ENCODE peak calls at places on chromosomes 3 and 15, in five cellular contexts. R is astrocyte of the spinal cord; S is activated CD8-positive, alpha-beta T cell treated with anti-CD3 and anti-CD28 coated beads for 36 hours; K is lower lobe of right lung; I is nephron progenitor cell. H is an unnamed sample.

GRCh38 chr3:33840179-33840578 is 41.7 kb downstream of the PDCD6IP start:
- DNase-seq in R (no peak), S (no peak), K (no peak), I (no peak), H (no peak)

GRCh38 chr3:10810376-10810775 is 5.7 kb upstream of the SLC6A11 start:
- DNase-seq in R (no peak), S (no peak), K (no peak), I (no peak), H (no peak)

GRCh38 chr15:52440414-52440813 is 88.3 kb downstream of the MYO5A start:
- DNase-seq in R (peak), S (peak), K (no peak), I (no peak), H (no peak)

GRCh38 chr3:37645801-37646380 is 215.8 kb upstream of the CTDSPL start:
- DNase-seq in R (no peak), S (no peak), K (no peak), I (no peak), H (no peak)

GRCh38 chr15:70376929-70377691 is 279.4 kb upstream of the TLE3 start:
- DNase-seq in R (peak), S (no peak), K (no peak), I (peak), H (no peak)

GRCh38 chr3:114506622-114507300 is 212.9 kb downstream of the TIGIT start:
- DNase-seq in R (peak), S (no peak), K (no peak), I (no peak), H (no peak)

GRCh38 chr15:26744894-26745293 is 28.0 kb downstream of the GABRB3 start:
- DNase-seq in R (no peak), S (no peak), K (no peak), I (no peak), H (no peak)

GRCh38 chr15:45555914-45556608 is 31.1 kb upstream of the BLOC1S6 start:
- DNase-seq in R (no peak), S (no peak), K (no peak), I (no peak), H (peak)

GRCh38 chr3:164533275-164533674 is 545.0 kb downstream of the SI start:
- DNase-seq in R (no peak), S (no peak), K (no peak), I (no peak), H (no peak)

GRCh38 chr15:39079296-39079834 is 501.5 kb upstream of the THBS1 start:
- DNase-seq in R (peak), S (no peak), K (no peak), I (no peak), H (no peak)

GRCh38 chr15:66400351-66400774 is 13.7 kb downstream of the MAP2K1 start:
- DNase-seq in R (peak), S (no peak), K (no peak), I (no peak), H (no peak)

GRCh38 chr3:101281616-101282015 is 38.8 kb downstream of the IMPG2 start:
- DNase-seq in R (peak), S (no peak), K (no peak), I (no peak), H (no peak)

GRCh38 chr3:184017672-184018423 is at the start of gene ABCC5:
- DNase-seq in R (peak), S (peak), K (peak), I (peak), H (peak)
- TF ChIP-seq CTCF in R (no peak), S (peak), K (peak), I (peak), H (no peak)

GRCh38 chr15:87477759-87478687 is 778.5 kb downstream of the NTRK3 start:
- DNase-seq in R (peak), S (no peak), K (no peak), I (no peak), H (no peak)
- TF ChIP-seq CTCF in R (peak), S (no peak), K (no peak), I (no peak), H (no peak)

GRCh38 chr3:124587053-124587408 is 143.2 kb upstream of the UMPS start:
- DNase-seq in R (peak), S (no peak), K (no peak), I (no peak), H (no peak)

GRCh38 chr3:124584245-124584551 is 146.1 kb upstream of the UMPS start:
- DNase-seq in R (no peak), S (peak), K (no peak), I (no peak), H (no peak)

GRCh38 chr3:124582621-124583437 is 147.4 kb upstream of the UMPS start:
- DNase-seq in R (no peak), S (no peak), K (no peak), I (no peak), H (no peak)

GRCh38 chr3:124586126-124587052 is 143.9 kb upstream of the UMPS start:
- DNase-seq in R (no peak), S (no peak), K (no peak), I (peak), H (no peak)

DNA sequence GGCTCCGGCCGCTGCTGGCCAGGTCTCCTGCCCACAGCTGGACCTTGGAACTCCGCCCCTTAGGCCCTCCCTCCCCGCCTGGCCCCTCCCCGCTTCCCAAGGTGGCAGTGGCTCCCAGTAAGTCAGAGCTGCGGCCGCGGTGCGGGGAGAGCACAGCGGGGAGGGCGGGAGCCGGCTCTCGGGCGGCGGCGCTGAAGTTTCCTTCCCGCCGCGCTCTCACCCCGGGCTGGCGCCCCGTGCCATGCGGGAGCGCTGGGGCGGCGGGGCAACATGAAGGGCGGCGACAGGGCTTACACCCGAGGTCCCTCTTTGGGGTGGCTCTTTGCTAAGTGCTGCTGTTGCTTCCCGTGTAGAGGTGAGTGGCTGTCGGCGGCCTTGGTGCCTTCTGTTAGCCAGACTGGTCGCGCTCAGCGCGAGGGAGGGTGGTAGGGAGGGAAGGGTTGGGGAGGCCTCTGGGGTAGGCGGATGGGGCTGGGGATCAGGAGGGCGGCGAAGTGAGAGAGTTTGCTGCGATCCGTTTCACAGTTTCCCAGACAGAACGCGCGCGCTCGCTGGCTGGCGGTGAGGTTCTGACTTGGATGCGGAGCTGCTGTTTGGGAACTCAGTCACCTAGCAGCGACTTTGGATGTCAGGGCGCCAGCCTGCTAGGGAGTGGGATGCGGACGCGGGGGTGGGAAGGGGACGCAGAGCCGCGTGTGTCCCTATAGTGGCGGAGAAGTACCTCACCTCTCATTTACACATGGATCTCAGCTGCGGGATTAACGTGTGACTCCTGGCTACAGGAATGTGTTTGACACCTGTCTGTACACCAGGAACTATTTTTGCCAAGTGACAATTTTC is 145.5 kb upstream of the UMPS start:
- DNase-seq in R (peak), S (peak), K (peak), I (peak), H (peak)
- TF ChIP-seq CTCF in R (no peak), S (no peak), K (no peak), I (no peak), H (no peak)

GRCh38 chr3:66756468-66757036 is 241.6 kb upstream of the KBTBD8 start:
- DNase-seq in R (no peak), S (no peak), K (no peak), I (no peak), H (no peak)

GRCh38 chr3:66754613-66755012 is 243.5 kb upstream of the KBTBD8 start:
- DNase-seq in R (no peak), S (no peak), K (no peak), I (no peak), H (no peak)

GRCh38 chr3:66751842-66752241 is 246.3 kb upstream of the KBTBD8 start:
- DNase-seq in R (no peak), S (no peak), K (no peak), I (no peak), H (no peak)

GRCh38 chr3:66753670-66754069 is 244.4 kb upstream of the KBTBD8 start:
- DNase-seq in R (no peak), S (no peak), K (no peak), I (no peak), H (no peak)

DNA sequence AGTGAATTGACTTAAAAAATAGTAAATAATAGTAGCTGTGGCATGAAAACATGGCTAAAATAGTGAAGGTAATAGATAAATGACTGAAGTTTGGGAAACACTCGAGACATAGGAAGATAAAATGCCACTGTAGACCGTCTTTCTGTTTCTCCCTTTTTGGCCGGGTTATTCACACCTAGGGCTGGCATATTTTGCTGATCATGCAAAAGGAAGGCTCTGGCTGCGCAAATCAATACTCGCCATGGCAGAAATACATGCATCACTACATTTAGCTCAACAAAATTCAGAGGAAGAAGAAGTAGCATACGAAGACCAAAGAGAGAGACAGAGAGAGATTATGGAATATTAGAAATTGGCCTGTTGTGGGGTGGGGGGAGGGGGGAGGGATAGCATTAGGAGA is 242.2 kb upstream of the KBTBD8 start:
- DNase-seq in R (no peak), S (no peak), K (no peak), I (no peak), H (no peak)
- TF ChIP-seq CTCF in R (no peak), S (no peak), K (no peak), I (no peak), H (no peak)

GRCh38 chr3:38960953-38961622 is 90.7 kb downstream of the SCN11A start:
- DNase-seq in R (peak), S (peak), K (no peak), I (peak), H (peak)
- TF ChIP-seq CTCF in R (peak), S (peak), K (peak), I (peak), H (peak)

GRCh38 chr3:207973-208372 is 11.4 kb downstream of the CHL1 start:
- DNase-seq in R (no peak), S (no peak), K (no peak), I (no peak), H (no peak)
- TF ChIP-seq CTCF in R (no peak), S (no peak), K (no peak), I (no peak), H (no peak)

GRCh38 chr15:31251165-31251564 is 75.5 kb upstream of the KLF13 start:
- DNase-seq in R (no peak), S (no peak), K (no peak), I (no peak), H (no peak)

GRCh38 chr15:31250033-31250432 is 76.6 kb upstream of the KLF13 start:
- DNase-seq in R (no peak), S (no peak), K (no peak), I (no peak), H (no peak)

GRCh38 chr15:31254431-31255175 is 72.0 kb upstream of the KLF13 start:
- DNase-seq in R (peak), S (no peak), K (no peak), I (no peak), H (no peak)

GRCh38 chr15:31255176-31255510 is 71.5 kb upstream of the KLF13 start:
- DNase-seq in R (no peak), S (no peak), K (no peak), I (no peak), H (no peak)

GRCh38 chr15:31252386-31252785 is 74.2 kb upstream of the KLF13 start:
- DNase-seq in R (peak), S (no peak), K (no peak), I (no peak), H (no peak)
- TF ChIP-seq CTCF in R (no peak), S (no peak), K (no peak), I (no peak), H (no peak)